ENCODE peak calls at places on chromosomes 13 and 19, in six cellular contexts. One of them, this sample, is unnamed.

GRCh38 chr13:32277838-32278237 is 37.3 kb downstream of the ZAR1L start:
- DNase-seq in activated T-helper 1 cell treated with anti-CD3 and anti-CD28 coated beads, Interleukin-2, amount 50 U/mL, for 16 hours: no peak
- DNase-seq in choroid plexus epithelial cell: no peak
- DNase-seq in GM04503: no peak
- DNase-seq in anterior cingulate cortex: no peak
- DNase-seq in NCI-H2081: no peak
- DNase-seq in this sample: no peak

GRCh38 chr13:46665630-46666482 is 112.9 kb downstream of the LRCH1 start:
- DNase-seq in activated T-helper 1 cell treated with anti-CD3 and anti-CD28 coated beads, Interleukin-2, amount 50 U/mL, for 16 hours: no peak
- DNase-seq in choroid plexus epithelial cell: no peak
- DNase-seq in GM04503: no peak
- DNase-seq in anterior cingulate cortex: no peak
- DNase-seq in NCI-H2081: peak; percentile 41
- DNase-seq in this sample: no peak

GRCh38 chr13:106490887-106491321 is 44.6 kb downstream of the EFNB2 start:
- DNase-seq in activated T-helper 1 cell treated with anti-CD3 and anti-CD28 coated beads, Interleukin-2, amount 50 U/mL, for 16 hours: no peak
- DNase-seq in choroid plexus epithelial cell: no peak
- DNase-seq in GM04503: no peak
- DNase-seq in anterior cingulate cortex: no peak
- DNase-seq in NCI-H2081: no peak
- DNase-seq in this sample: no peak

GRCh38 chr13:31012285-31013024 is 80.0 kb downstream of the TEX26 start:
- DNase-seq in activated T-helper 1 cell treated with anti-CD3 and anti-CD28 coated beads, Interleukin-2, amount 50 U/mL, for 16 hours: no peak
- DNase-seq in choroid plexus epithelial cell: peak; percentile 72
- DNase-seq in GM04503: no peak
- DNase-seq in anterior cingulate cortex: no peak
- DNase-seq in NCI-H2081: no peak
- DNase-seq in this sample: peak; percentile 8

GRCh38 chr13:45162821-45163220 is 38.0 kb downstream of the KCTD4 start:
- DNase-seq in activated T-helper 1 cell treated with anti-CD3 and anti-CD28 coated beads, Interleukin-2, amount 50 U/mL, for 16 hours: no peak
- DNase-seq in choroid plexus epithelial cell: peak; percentile 85
- DNase-seq in GM04503: peak; percentile 82
- DNase-seq in anterior cingulate cortex: no peak
- DNase-seq in NCI-H2081: no peak
- DNase-seq in this sample: peak; percentile 77

GRCh38 chr13:114313061-114313860 is 1.0 kb upstream of the CHAMP1 start:
- DNase-seq in activated T-helper 1 cell treated with anti-CD3 and anti-CD28 coated beads, Interleukin-2, amount 50 U/mL, for 16 hours: no peak
- DNase-seq in choroid plexus epithelial cell: no peak
- DNase-seq in GM04503: no peak
- DNase-seq in anterior cingulate cortex: no peak
- DNase-seq in NCI-H2081: no peak
- DNase-seq in this sample: no peak

GRCh38 chr13:33125821-33126570 is 109.8 kb downstream of the KL start:
- DNase-seq in activated T-helper 1 cell treated with anti-CD3 and anti-CD28 coated beads, Interleukin-2, amount 50 U/mL, for 16 hours: no peak
- DNase-seq in choroid plexus epithelial cell: peak; percentile 99
- DNase-seq in GM04503: peak; percentile 97
- DNase-seq in anterior cingulate cortex: no peak
- DNase-seq in NCI-H2081: no peak
- DNase-seq in this sample: peak; percentile 90

GRCh38 chr19:41691268-41691970 is 3.3 kb upstream of the CEACAM7 start:
- DNase-seq in activated T-helper 1 cell treated with anti-CD3 and anti-CD28 coated beads, Interleukin-2, amount 50 U/mL, for 16 hours: no peak
- DNase-seq in choroid plexus epithelial cell: peak; percentile 15
- DNase-seq in GM04503: no peak
- DNase-seq in anterior cingulate cortex: no peak
- DNase-seq in NCI-H2081: peak; percentile 22
- DNase-seq in this sample: no peak

GRCh38 chr13:29472317-29472961 is 123.0 kb downstream of the SLC7A1 start:
- DNase-seq in activated T-helper 1 cell treated with anti-CD3 and anti-CD28 coated beads, Interleukin-2, amount 50 U/mL, for 16 hours: peak; percentile 6
- DNase-seq in choroid plexus epithelial cell: peak; percentile 80
- DNase-seq in GM04503: no peak
- DNase-seq in anterior cingulate cortex: no peak
- DNase-seq in NCI-H2081: no peak
- DNase-seq in this sample: no peak

GRCh38 chr19:15210323-15210774 is 9.6 kb upstream of the NOTCH3 start:
- DNase-seq in activated T-helper 1 cell treated with anti-CD3 and anti-CD28 coated beads, Interleukin-2, amount 50 U/mL, for 16 hours: no peak
- DNase-seq in choroid plexus epithelial cell: no peak
- DNase-seq in GM04503: peak; percentile 31
- DNase-seq in anterior cingulate cortex: no peak
- DNase-seq in NCI-H2081: no peak
- DNase-seq in this sample: no peak

GRCh38 chr19:44660081-44660480 is 11.2 kb upstream of the CEACAM19 start:
- DNase-seq in activated T-helper 1 cell treated with anti-CD3 and anti-CD28 coated beads, Interleukin-2, amount 50 U/mL, for 16 hours: no peak
- DNase-seq in choroid plexus epithelial cell: no peak
- DNase-seq in GM04503: no peak
- DNase-seq in anterior cingulate cortex: no peak
- DNase-seq in NCI-H2081: no peak
- DNase-seq in this sample: no peak

GRCh38 chr13:43006893-43007631 is 15.0 kb upstream of the EPSTI1 start:
- DNase-seq in activated T-helper 1 cell treated with anti-CD3 and anti-CD28 coated beads, Interleukin-2, amount 50 U/mL, for 16 hours: no peak
- DNase-seq in choroid plexus epithelial cell: peak; percentile 77
- DNase-seq in GM04503: no peak
- DNase-seq in anterior cingulate cortex: no peak
- DNase-seq in NCI-H2081: no peak
- DNase-seq in this sample: no peak

GRCh38 chr19:47483800-47484690 is at the start of gene KPTN:
- DNase-seq in activated T-helper 1 cell treated with anti-CD3 and anti-CD28 coated beads, Interleukin-2, amount 50 U/mL, for 16 hours: peak; percentile 81
- DNase-seq in choroid plexus epithelial cell: peak; percentile 93
- DNase-seq in GM04503: peak; percentile 37
- DNase-seq in anterior cingulate cortex: peak; percentile 93
- DNase-seq in NCI-H2081: peak; percentile 83
- DNase-seq in this sample: peak; percentile 72

GRCh38 chr13:61916483-61916882 is 500.8 kb upstream of the PCDH20 start:
- DNase-seq in activated T-helper 1 cell treated with anti-CD3 and anti-CD28 coated beads, Interleukin-2, amount 50 U/mL, for 16 hours: no peak
- DNase-seq in choroid plexus epithelial cell: no peak
- DNase-seq in GM04503: no peak
- DNase-seq in anterior cingulate cortex: no peak
- DNase-seq in NCI-H2081: no peak
- DNase-seq in this sample: no peak

GRCh38 chr19:4972509-4973230 is 3.8 kb downstream of the KDM4B start:
- DNase-seq in activated T-helper 1 cell treated with anti-CD3 and anti-CD28 coated beads, Interleukin-2, amount 50 U/mL, for 16 hours: no peak
- DNase-seq in choroid plexus epithelial cell: peak; percentile 28
- DNase-seq in GM04503: no peak
- DNase-seq in anterior cingulate cortex: no peak
- DNase-seq in NCI-H2081: no peak
- DNase-seq in this sample: peak; percentile 35

GRCh38 chr13:40388617-40389016 is 277.8 kb downstream of the FOXO1 start:
- DNase-seq in activated T-helper 1 cell treated with anti-CD3 and anti-CD28 coated beads, Interleukin-2, amount 50 U/mL, for 16 hours: peak; percentile 55
- DNase-seq in choroid plexus epithelial cell: peak; percentile 47
- DNase-seq in GM04503: no peak
- DNase-seq in anterior cingulate cortex: no peak
- DNase-seq in NCI-H2081: no peak
- DNase-seq in this sample: peak; percentile 24

GRCh38 chr19:1651548-1652394 is 644 bp downstream of the TCF3 start:
- DNase-seq in activated T-helper 1 cell treated with anti-CD3 and anti-CD28 coated beads, Interleukin-2, amount 50 U/mL, for 16 hours: no peak
- DNase-seq in choroid plexus epithelial cell: peak; percentile 39
- DNase-seq in GM04503: no peak
- DNase-seq in anterior cingulate cortex: no peak
- DNase-seq in NCI-H2081: no peak
- DNase-seq in this sample: peak; percentile 10

GRCh38 chr19:42242071-42242511 is 311 bp downstream of the GSK3A start:
- DNase-seq in activated T-helper 1 cell treated with anti-CD3 and anti-CD28 coated beads, Interleukin-2, amount 50 U/mL, for 16 hours: no peak
- DNase-seq in choroid plexus epithelial cell: peak; percentile 14
- DNase-seq in GM04503: no peak
- DNase-seq in anterior cingulate cortex: no peak
- DNase-seq in NCI-H2081: no peak
- DNase-seq in this sample: no peak

GRCh38 chr13:39887424-39887823 is 232.0 kb downstream of the COG6 start:
- DNase-seq in activated T-helper 1 cell treated with anti-CD3 and anti-CD28 coated beads, Interleukin-2, amount 50 U/mL, for 16 hours: no peak
- DNase-seq in choroid plexus epithelial cell: no peak
- DNase-seq in GM04503: no peak
- DNase-seq in anterior cingulate cortex: no peak
- DNase-seq in NCI-H2081: no peak
- DNase-seq in this sample: no peak

GRCh38 chr19:19342086-19343015 is 21.7 kb downstream of the MAU2 start:
- DNase-seq in activated T-helper 1 cell treated with anti-CD3 and anti-CD28 coated beads, Interleukin-2, amount 50 U/mL, for 16 hours: no peak
- DNase-seq in choroid plexus epithelial cell: peak; percentile 75
- DNase-seq in GM04503: no peak
- DNase-seq in anterior cingulate cortex: peak; percentile 44
- DNase-seq in NCI-H2081: peak; percentile 5
- DNase-seq in this sample: no peak

GRCh38 chr13:31504918-31505317 is 234.4 kb upstream of the RXFP2 start:
- DNase-seq in activated T-helper 1 cell treated with anti-CD3 and anti-CD28 coated beads, Interleukin-2, amount 50 U/mL, for 16 hours: no peak
- DNase-seq in choroid plexus epithelial cell: no peak
- DNase-seq in GM04503: no peak
- DNase-seq in anterior cingulate cortex: no peak
- DNase-seq in NCI-H2081: no peak
- DNase-seq in this sample: no peak

GRCh38 chr13:109180905-109181425 is 551.6 kb downstream of the MYO16 start:
- DNase-seq in activated T-helper 1 cell treated with anti-CD3 and anti-CD28 coated beads, Interleukin-2, amount 50 U/mL, for 16 hours: no peak
- DNase-seq in choroid plexus epithelial cell: peak; percentile 98
- DNase-seq in GM04503: peak; percentile 90
- DNase-seq in anterior cingulate cortex: no peak
- DNase-seq in NCI-H2081: no peak
- DNase-seq in this sample: peak; percentile 86

GRCh38 chr13:99726261-99726894 is 225.1 kb downstream of the TM9SF2 start:
- DNase-seq in activated T-helper 1 cell treated with anti-CD3 and anti-CD28 coated beads, Interleukin-2, amount 50 U/mL, for 16 hours: no peak
- DNase-seq in choroid plexus epithelial cell: no peak
- DNase-seq in GM04503: no peak
- DNase-seq in anterior cingulate cortex: no peak
- DNase-seq in NCI-H2081: no peak
- DNase-seq in this sample: no peak

GRCh38 chr13:25117312-25117711 is 21.4 kb downstream of the PABPC3 start:
- DNase-seq in activated T-helper 1 cell treated with anti-CD3 and anti-CD28 coated beads, Interleukin-2, amount 50 U/mL, for 16 hours: no peak
- DNase-seq in choroid plexus epithelial cell: no peak
- DNase-seq in GM04503: no peak
- DNase-seq in anterior cingulate cortex: no peak
- DNase-seq in NCI-H2081: no peak
- DNase-seq in this sample: no peak

GRCh38 chr19:39408392-39409206 is 2.0 kb downstream of the ZFP36 start:
- DNase-seq in activated T-helper 1 cell treated with anti-CD3 and anti-CD28 coated beads, Interleukin-2, amount 50 U/mL, for 16 hours: no peak
- DNase-seq in choroid plexus epithelial cell: peak; percentile 56
- DNase-seq in GM04503: no peak
- DNase-seq in anterior cingulate cortex: no peak
- DNase-seq in NCI-H2081: no peak
- DNase-seq in this sample: no peak

GRCh38 chr19:46856062-46857022 is 4.5 kb upstream of the ARHGAP35 start:
- DNase-seq in activated T-helper 1 cell treated with anti-CD3 and anti-CD28 coated beads, Interleukin-2, amount 50 U/mL, for 16 hours: peak; percentile 86
- DNase-seq in choroid plexus epithelial cell: peak; percentile 98
- DNase-seq in GM04503: peak; percentile 82
- DNase-seq in anterior cingulate cortex: peak; percentile 98
- DNase-seq in NCI-H2081: peak; percentile 90
- DNase-seq in this sample: peak; percentile 93

GRCh38 chr19:5093953-5094718 is 125.2 kb downstream of the KDM4B start:
- DNase-seq in activated T-helper 1 cell treated with anti-CD3 and anti-CD28 coated beads, Interleukin-2, amount 50 U/mL, for 16 hours: no peak
- DNase-seq in choroid plexus epithelial cell: no peak
- DNase-seq in GM04503: no peak
- DNase-seq in anterior cingulate cortex: no peak
- DNase-seq in NCI-H2081: no peak
- DNase-seq in this sample: no peak

GRCh38 chr19:44282846-44283245 is 22.0 kb downstream of the ZNF235 start:
- DNase-seq in activated T-helper 1 cell treated with anti-CD3 and anti-CD28 coated beads, Interleukin-2, amount 50 U/mL, for 16 hours: no peak
- DNase-seq in choroid plexus epithelial cell: no peak
- DNase-seq in GM04503: no peak
- DNase-seq in anterior cingulate cortex: no peak
- DNase-seq in NCI-H2081: no peak
- DNase-seq in this sample: no peak

GRCh38 chr19:29489182-29489951 is 36.4 kb upstream of the VSTM2B start:
- DNase-seq in activated T-helper 1 cell treated with anti-CD3 and anti-CD28 coated beads, Interleukin-2, amount 50 U/mL, for 16 hours: no peak
- DNase-seq in choroid plexus epithelial cell: no peak
- DNase-seq in GM04503: no peak
- DNase-seq in anterior cingulate cortex: no peak
- DNase-seq in NCI-H2081: no peak
- DNase-seq in this sample: no peak

GRCh38 chr19:33207903-33208302 is 13.8 kb downstream of the LRP3 start:
- DNase-seq in activated T-helper 1 cell treated with anti-CD3 and anti-CD28 coated beads, Interleukin-2, amount 50 U/mL, for 16 hours: no peak
- DNase-seq in choroid plexus epithelial cell: no peak
- DNase-seq in GM04503: no peak
- DNase-seq in anterior cingulate cortex: no peak
- DNase-seq in NCI-H2081: no peak
- DNase-seq in this sample: no peak

GRCh38 chr13:75437582-75438318 is 44.2 kb downstream of the TBC1D4 start:
- DNase-seq in activated T-helper 1 cell treated with anti-CD3 and anti-CD28 coated beads, Interleukin-2, amount 50 U/mL, for 16 hours: no peak
- DNase-seq in choroid plexus epithelial cell: peak; percentile 80
- DNase-seq in GM04503: no peak
- DNase-seq in anterior cingulate cortex: no peak
- DNase-seq in NCI-H2081: no peak
- DNase-seq in this sample: no peak

GRCh38 chr19:11478167-11479089 is 2.4 kb downstream of the ELAVL3 start:
- DNase-seq in activated T-helper 1 cell treated with anti-CD3 and anti-CD28 coated beads, Interleukin-2, amount 50 U/mL, for 16 hours: no peak
- DNase-seq in choroid plexus epithelial cell: no peak
- DNase-seq in GM04503: no peak
- DNase-seq in anterior cingulate cortex: peak; percentile 33
- DNase-seq in NCI-H2081: no peak
- DNase-seq in this sample: no peak

GRCh38 chr13:64640002-64640401 is 2590.1 kb downstream of the PCDH9 start:
- DNase-seq in activated T-helper 1 cell treated with anti-CD3 and anti-CD28 coated beads, Interleukin-2, amount 50 U/mL, for 16 hours: no peak
- DNase-seq in choroid plexus epithelial cell: peak; percentile 6
- DNase-seq in GM04503: no peak
- DNase-seq in anterior cingulate cortex: no peak
- DNase-seq in NCI-H2081: no peak
- DNase-seq in this sample: no peak